ENCODE peak calls at places on chromosomes 5 and 9, in nine cellular contexts. T, O, U, X, H, B, Y, D and N are unnamed samples.

GRCh38 chr9:89839427-89839826 is 234.6 kb downstream of the GADD45G start:
- DNase-seq in T (no peak), O (no peak), U (no peak), X (no peak), H (no peak), B (no peak), Y (no peak), D (peak), N (no peak)

GRCh38 chr5:161471551-161471950 is 75.0 kb downstream of the GABRB2 start:
- DNase-seq in T (no peak), O (no peak), U (no peak), X (no peak), H (no peak), B (no peak), Y (no peak), D (no peak), N (no peak)

GRCh38 chr9:109968702-109969450 is 188.9 kb downstream of the PALM2AKAP2 start:
- DNase-seq in T (no peak), O (no peak), U (no peak), X (no peak), H (no peak), B (no peak), Y (no peak), D (no peak), N (no peak)

GRCh38 chr9:69213647-69214046 is 39.6 kb downstream of the TJP2 start:
- DNase-seq in T (no peak), O (no peak), U (no peak), X (no peak), H (no peak), B (no peak), Y (no peak), D (no peak), N (no peak)

GRCh38 chr9:108665856-108666784 is 189.7 kb downstream of the ACTL7B start:
- DNase-seq in T (no peak), O (no peak), U (no peak), X (no peak), H (no peak), B (peak), Y (no peak), D (no peak), N (no peak)

GRCh38 chr9:116081437-116082110 is 72.0 kb upstream of the PAPPA start:
- DNase-seq in T (no peak), O (no peak), U (no peak), X (no peak), H (no peak), B (no peak), Y (no peak), D (no peak), N (no peak)

GRCh38 chr5:137570070-137570469 is 70.9 kb upstream of the SPOCK1 start:
- DNase-seq in T (no peak), O (no peak), U (no peak), X (no peak), H (no peak), B (no peak), Y (no peak), D (no peak), N (no peak)

GRCh38 chr5:76742586-76742985 is 26.7 kb downstream of the F2R start:
- DNase-seq in T (no peak), O (no peak), U (no peak), X (peak), H (no peak), B (peak), Y (no peak), D (no peak), N (no peak)

GRCh38 chr5:150587830-150588494 is 52.5 kb upstream of the SYNPO start:
- DNase-seq in T (no peak), O (no peak), U (no peak), X (peak), H (no peak), B (peak), Y (no peak), D (no peak), N (no peak)
- TF ChIP-seq CTCF in T (no peak), O (no peak), U (no peak), X (no peak), H (no peak), B (no peak), Y (no peak), D (no peak), N (peak)

GRCh38 chr5:122498163-122498562 is 186.1 kb downstream of the SNCAIP start:
- DNase-seq in T (no peak), O (no peak), U (no peak), X (no peak), H (no peak), B (no peak), Y (no peak), D (no peak), N (no peak)
- TF ChIP-seq CTCF in T (no peak), O (no peak), U (peak), X (peak), H (no peak), B (peak), Y (no peak), D (no peak), N (no peak)

DNA sequence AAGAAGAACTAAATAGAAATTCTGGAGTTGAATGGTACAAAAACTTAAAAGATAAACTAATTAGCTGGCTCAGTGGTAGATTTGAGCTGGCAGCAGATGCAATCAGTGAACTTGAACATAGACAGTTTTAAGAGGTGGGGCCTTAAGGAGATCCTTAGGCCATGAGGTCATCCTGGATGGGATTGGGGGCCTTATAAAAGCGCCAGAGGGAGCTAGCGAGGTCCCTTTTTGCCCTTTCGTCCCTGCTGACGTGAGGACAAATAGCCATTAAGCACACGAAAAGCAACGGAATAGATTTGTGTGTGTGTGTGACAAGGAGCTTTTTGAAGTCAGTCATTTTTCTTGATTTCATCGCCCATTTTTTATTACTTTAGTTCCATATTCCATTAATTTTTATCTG is 83.3 kb downstream of the ZNF354C start:
- DNase-seq in T (no peak), O (no peak), U (no peak), X (peak), H (no peak), B (no peak), Y (no peak), D (no peak), N (no peak)
- TF ChIP-seq CTCF in T (no peak), O (no peak), U (no peak), X (peak), H (no peak), B (no peak), Y (no peak), D (peak), N (no peak)

DNA sequence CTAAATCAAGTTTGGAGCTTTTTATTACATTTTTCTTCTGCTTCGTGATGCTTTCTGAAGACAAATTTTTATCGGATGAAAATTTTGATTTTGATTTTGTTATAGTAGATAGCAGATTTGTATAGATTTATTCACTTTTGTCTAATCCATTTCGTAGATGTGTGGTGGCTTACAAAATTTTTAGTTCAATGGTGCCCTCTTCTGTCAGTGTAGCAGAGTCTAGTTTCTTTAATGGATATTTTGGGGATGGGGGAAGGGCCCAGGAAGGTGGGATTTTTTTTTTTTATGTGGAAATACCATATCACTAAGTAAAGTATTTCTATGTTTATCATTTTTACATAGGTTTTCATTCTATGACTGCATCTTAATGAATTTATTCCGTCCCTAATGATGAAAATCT is 259.9 kb upstream of the TARS1 start:
- DNase-seq in T (no peak), O (no peak), U (no peak), X (peak), H (no peak), B (peak), Y (no peak), D (no peak), N (no peak)
- TF ChIP-seq CTCF in T (no peak), O (no peak), U (peak), X (peak), H (peak), B (peak), Y (no peak), D (no peak), N (no peak)

GRCh38 chr5:66722653-66723052 is 126.5 kb downstream of the MAST4 start:
- DNase-seq in T (no peak), O (no peak), U (no peak), X (no peak), H (no peak), B (no peak), Y (no peak), D (no peak), N (no peak)
- TF ChIP-seq CTCF in T (no peak), O (no peak), U (no peak), X (no peak), H (no peak), B (no peak), Y (no peak), D (no peak), N (no peak)

GRCh38 chr5:106269252-106269843 is 1401.4 kb downstream of the EFNA5 start:
- DNase-seq in T (no peak), O (no peak), U (no peak), X (peak), H (no peak), B (peak), Y (no peak), D (no peak), N (no peak)
- TF ChIP-seq CTCF in T (no peak), O (peak), U (peak), X (peak), H (peak), B (peak), Y (no peak), D (peak), N (no peak)

DNA sequence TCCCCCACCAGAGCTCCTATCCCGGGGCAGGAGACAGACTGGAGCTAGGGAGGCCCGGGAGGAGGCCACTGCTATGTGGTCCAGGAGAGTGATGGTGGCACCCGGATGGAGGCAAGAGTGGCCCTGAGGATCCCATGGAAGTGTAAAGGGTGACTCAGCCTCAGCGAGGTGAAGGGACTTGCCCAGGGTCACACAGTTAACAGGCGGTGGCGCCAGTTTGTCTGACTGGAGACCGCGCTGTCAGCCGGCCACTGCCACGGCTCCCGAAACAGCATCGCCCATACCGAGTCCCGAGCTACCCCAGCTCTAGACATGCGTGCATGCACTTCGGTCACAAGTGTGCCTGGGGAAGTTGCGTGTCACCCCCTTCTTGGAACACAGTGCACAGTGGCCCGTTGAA is 165.9 kb downstream of the GAPVD1 start:
- DNase-seq in T (no peak), O (no peak), U (no peak), X (no peak), H (no peak), B (no peak), Y (no peak), D (no peak), N (no peak)
- TF ChIP-seq CTCF in T (no peak), O (no peak), U (no peak), X (no peak), H (no peak), B (no peak), Y (no peak), D (no peak), N (no peak)